ENCODE peak calls at places on chromosomes 12 and 14, in five cellular contexts. One of them, this sample, is unnamed.

GRCh38 chr14:100297320-100298300 is 8.6 kb downstream of the SLC25A29 start:
- DNase-seq in tibial artery: peak
- DNase-seq in PC-3: no peak
- DNase-seq in endothelial cell: no peak
- DNase-seq in osteoblast: peak
- DNase-seq in this sample: peak

GRCh38 chr12:109740694-109741245 is 27.1 kb downstream of the FAM222A start:
- DNase-seq in endothelial cell: no peak
- DNase-seq in tibial artery: peak
- DNase-seq in PC-3: no peak
- DNase-seq in osteoblast: peak
- DNase-seq in this sample: no peak

GRCh38 chr12:30002677-30003076 is 218.9 kb upstream of the TMTC1 start:
- DNase-seq in tibial artery: no peak
- DNase-seq in osteoblast: no peak
- DNase-seq in endothelial cell: no peak
- DNase-seq in PC-3: no peak
- DNase-seq in this sample: no peak

GRCh38 chr14:85599939-85600338 is 70.0 kb downstream of the FLRT2 start:
- DNase-seq in osteoblast: no peak
- DNase-seq in tibial artery: no peak
- DNase-seq in PC-3: no peak
- DNase-seq in endothelial cell: no peak
- DNase-seq in this sample: no peak

GRCh38 chr14:65392296-65392695 is 20.2 kb upstream of the FUT8 start:
- DNase-seq in tibial artery: no peak
- DNase-seq in PC-3: no peak
- DNase-seq in endothelial cell: no peak
- DNase-seq in osteoblast: no peak
- DNase-seq in this sample: no peak

GRCh38 chr12:58961166-58961565 is 40.9 kb upstream of the LRIG3 start:
- DNase-seq in endothelial cell: no peak
- DNase-seq in PC-3: no peak
- DNase-seq in osteoblast: no peak
- DNase-seq in tibial artery: no peak
- DNase-seq in this sample: no peak

GRCh38 chr14:87994974-87995373 is 2.0 kb upstream of the GALC start:
- DNase-seq in tibial artery: no peak
- DNase-seq in osteoblast: no peak
- DNase-seq in PC-3: no peak
- DNase-seq in endothelial cell: no peak
- DNase-seq in this sample: peak

GRCh38 chr12:11765421-11765816 is 115.9 kb downstream of the ETV6 start:
- DNase-seq in PC-3: no peak
- DNase-seq in endothelial cell: no peak
- DNase-seq in tibial artery: no peak
- DNase-seq in osteoblast: no peak
- DNase-seq in this sample: no peak

GRCh38 chr14:25349269-25349668 is 299.3 kb upstream of the STXBP6 start:
- DNase-seq in tibial artery: no peak
- DNase-seq in endothelial cell: no peak
- DNase-seq in PC-3: no peak
- DNase-seq in osteoblast: no peak
- DNase-seq in this sample: no peak

GRCh38 chr12:50234347-50234746 is 49.0 kb downstream of the LIMA1 start:
- DNase-seq in tibial artery: no peak
- DNase-seq in PC-3: peak
- DNase-seq in endothelial cell: no peak
- DNase-seq in osteoblast: no peak
- DNase-seq in this sample: no peak

DNA sequence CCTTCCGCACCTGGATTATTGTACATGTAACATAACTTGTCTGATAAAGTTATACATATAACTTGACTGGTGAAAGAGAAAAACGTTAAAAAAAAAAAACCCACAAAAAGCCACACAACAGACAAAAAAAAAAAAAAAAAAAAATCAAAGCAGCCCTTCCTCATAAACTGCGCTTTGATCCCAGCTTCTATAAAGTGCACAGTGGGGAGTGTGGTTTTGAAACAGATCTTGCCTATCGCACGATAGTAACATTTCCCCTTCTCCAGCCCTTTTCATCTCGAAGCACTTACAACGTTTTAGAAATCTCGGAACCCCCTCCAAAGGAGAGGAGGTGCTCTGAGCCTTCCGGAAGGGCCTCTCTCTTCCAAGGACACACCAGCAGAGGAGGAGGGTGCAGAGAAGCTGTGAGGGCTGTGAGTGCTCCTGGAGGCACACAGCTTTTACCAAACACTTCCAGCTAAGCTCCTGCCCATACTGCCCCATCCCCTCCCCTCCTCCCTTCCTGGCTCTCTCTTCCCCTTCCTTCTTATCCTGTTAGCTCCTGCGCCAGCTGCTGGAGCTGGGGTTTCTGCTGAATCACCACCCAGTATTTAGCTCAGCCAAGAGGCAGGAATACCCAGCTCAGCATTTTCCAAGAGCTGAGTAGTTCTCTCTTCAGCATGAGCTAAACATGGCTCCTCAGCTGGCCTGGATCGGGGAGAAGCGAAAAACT is 28.4 kb downstream of the SLC7A8 start:
- DNase-seq in PC-3: peak
- DNase-seq in osteoblast: peak
- DNase-seq in tibial artery: peak
- DNase-seq in endothelial cell: peak
- DNase-seq in this sample: no peak
- TF ChIP-seq CTCF in PC-3: no peak
- TF ChIP-seq CTCF in osteoblast: no peak
- TF ChIP-seq CTCF in tibial artery: no peak
- TF ChIP-seq CTCF in endothelial cell: no peak
- TF ChIP-seq CTCF in this sample: no peak

GRCh38 chr12:20212658-20213387 is 155.5 kb upstream of the PDE3A start:
- DNase-seq in tibial artery: peak
- DNase-seq in endothelial cell: peak
- DNase-seq in osteoblast: peak
- DNase-seq in PC-3: peak
- DNase-seq in this sample: no peak
- TF ChIP-seq CTCF in tibial artery: no peak
- TF ChIP-seq CTCF in endothelial cell: no peak
- TF ChIP-seq CTCF in osteoblast: no peak
- TF ChIP-seq CTCF in PC-3: no peak
- TF ChIP-seq CTCF in this sample: no peak

GRCh38 chr12:116267948-116268347 is 9.5 kb downstream of the MED13L start:
- DNase-seq in tibial artery: no peak
- DNase-seq in PC-3: no peak
- DNase-seq in osteoblast: no peak
- DNase-seq in endothelial cell: no peak
- DNase-seq in this sample: no peak

GRCh38 chr12:116265361-116266128 is 11.9 kb downstream of the MED13L start:
- DNase-seq in tibial artery: no peak
- DNase-seq in PC-3: no peak
- DNase-seq in endothelial cell: no peak
- DNase-seq in osteoblast: no peak
- DNase-seq in this sample: no peak

GRCh38 chr12:116266631-116267349 is 10.7 kb downstream of the MED13L start:
- DNase-seq in osteoblast: no peak
- DNase-seq in endothelial cell: no peak
- DNase-seq in tibial artery: no peak
- DNase-seq in PC-3: no peak
- DNase-seq in this sample: no peak

GRCh38 chr12:116264525-116265070 is 12.9 kb downstream of the MED13L start:
- DNase-seq in endothelial cell: no peak
- DNase-seq in PC-3: no peak
- DNase-seq in tibial artery: no peak
- DNase-seq in osteoblast: no peak
- DNase-seq in this sample: no peak

DNA sequence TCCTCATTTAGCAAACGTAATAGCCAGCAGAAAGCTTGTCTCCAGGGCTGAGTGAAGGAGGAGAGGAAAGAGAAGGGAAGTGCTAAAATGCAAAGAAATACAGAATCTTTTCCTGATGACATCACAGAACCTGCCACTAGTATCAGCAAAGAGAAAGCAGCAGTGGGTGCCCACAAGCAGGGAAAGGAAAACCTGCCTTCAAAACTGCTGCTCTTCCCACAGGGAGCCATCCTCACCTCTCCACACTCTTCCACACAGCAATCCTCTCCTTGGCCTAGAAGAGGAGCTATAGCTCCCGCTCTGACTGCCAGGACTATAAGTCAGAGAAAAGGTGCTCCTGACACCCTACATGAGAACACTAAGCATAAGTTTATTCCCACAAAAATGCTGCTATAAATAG is 11.3 kb downstream of the MED13L start:
- DNase-seq in osteoblast: no peak
- DNase-seq in endothelial cell: no peak
- DNase-seq in tibial artery: no peak
- DNase-seq in PC-3: no peak
- DNase-seq in this sample: no peak
- TF ChIP-seq CTCF in osteoblast: no peak
- TF ChIP-seq CTCF in endothelial cell: no peak
- TF ChIP-seq CTCF in tibial artery: no peak
- TF ChIP-seq CTCF in PC-3: no peak
- TF ChIP-seq CTCF in this sample: no peak

DNA sequence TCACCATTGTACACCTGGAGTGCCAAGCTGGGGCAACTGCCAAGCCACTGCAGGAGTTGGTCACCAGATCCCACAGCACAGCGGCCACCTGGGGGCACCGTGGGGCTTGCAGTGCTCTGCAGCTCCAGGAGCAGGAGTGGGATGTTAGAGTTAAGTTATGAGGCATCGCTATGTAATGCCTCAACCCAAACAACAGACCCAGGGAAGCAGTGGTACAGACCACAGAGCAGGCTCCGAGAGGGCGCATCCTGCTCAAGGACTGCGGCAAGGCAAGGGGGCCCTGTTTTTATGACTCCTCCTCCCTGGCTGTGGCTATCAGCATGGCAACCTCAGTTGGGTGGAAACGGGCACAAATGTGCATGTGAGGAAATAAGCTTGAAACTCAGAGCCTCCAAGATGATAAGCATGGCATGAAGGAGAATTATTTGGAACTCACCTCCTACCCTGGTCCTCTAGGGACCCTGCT is 63.1 kb downstream of the ARL6IP4 start:
- DNase-seq in tibial artery: peak
- DNase-seq in PC-3: peak
- DNase-seq in endothelial cell: peak
- DNase-seq in osteoblast: peak
- DNase-seq in this sample: peak
- TF ChIP-seq CTCF in tibial artery: peak
- TF ChIP-seq CTCF in PC-3: peak
- TF ChIP-seq CTCF in endothelial cell: peak
- TF ChIP-seq CTCF in osteoblast: peak
- TF ChIP-seq CTCF in this sample: peak

DNA sequence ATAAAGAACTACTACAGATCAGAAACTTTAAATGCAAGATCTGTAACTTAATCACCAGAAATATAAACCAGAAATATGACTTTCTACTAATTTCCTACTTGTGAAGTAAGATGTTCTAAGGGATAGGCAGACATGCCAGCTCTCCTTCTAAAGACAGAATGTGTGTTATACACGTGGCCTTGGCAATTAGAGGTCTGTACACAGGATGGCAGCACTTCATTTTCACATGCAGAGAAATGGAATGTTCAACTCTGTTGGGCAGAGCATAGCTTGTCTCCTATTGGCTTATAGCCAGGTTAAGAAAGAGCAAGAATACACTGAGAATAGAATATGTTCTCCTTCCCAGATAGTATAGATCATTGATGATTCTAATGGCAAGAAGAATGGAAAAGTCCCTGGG is 403.8 kb downstream of the DAD1 start:
- DNase-seq in PC-3: no peak
- DNase-seq in osteoblast: no peak
- DNase-seq in tibial artery: no peak
- DNase-seq in endothelial cell: no peak
- DNase-seq in this sample: no peak
- TF ChIP-seq CTCF in PC-3: no peak
- TF ChIP-seq CTCF in osteoblast: no peak
- TF ChIP-seq CTCF in tibial artery: no peak
- TF ChIP-seq CTCF in endothelial cell: no peak
- TF ChIP-seq CTCF in this sample: no peak

GRCh38 chr12:57223191-57224165 is 6.0 kb upstream of the SHMT2 start:
- DNase-seq in PC-3: no peak
- DNase-seq in osteoblast: no peak
- DNase-seq in tibial artery: no peak
- DNase-seq in endothelial cell: no peak
- DNase-seq in this sample: no peak

GRCh38 chr12:57225680-57226190 is 3.8 kb upstream of the SHMT2 start:
- DNase-seq in tibial artery: no peak
- DNase-seq in PC-3: no peak
- DNase-seq in endothelial cell: no peak
- DNase-seq in osteoblast: no peak
- DNase-seq in this sample: no peak

GRCh38 chr12:57226588-57227314 is 2.8 kb upstream of the SHMT2 start:
- DNase-seq in tibial artery: no peak
- DNase-seq in endothelial cell: no peak
- DNase-seq in PC-3: no peak
- DNase-seq in osteoblast: no peak
- DNase-seq in this sample: no peak

GRCh38 chr12:57224278-57224972 is 5.1 kb upstream of the SHMT2 start:
- DNase-seq in PC-3: no peak
- DNase-seq in osteoblast: no peak
- DNase-seq in tibial artery: no peak
- DNase-seq in endothelial cell: no peak
- DNase-seq in this sample: no peak

DNA sequence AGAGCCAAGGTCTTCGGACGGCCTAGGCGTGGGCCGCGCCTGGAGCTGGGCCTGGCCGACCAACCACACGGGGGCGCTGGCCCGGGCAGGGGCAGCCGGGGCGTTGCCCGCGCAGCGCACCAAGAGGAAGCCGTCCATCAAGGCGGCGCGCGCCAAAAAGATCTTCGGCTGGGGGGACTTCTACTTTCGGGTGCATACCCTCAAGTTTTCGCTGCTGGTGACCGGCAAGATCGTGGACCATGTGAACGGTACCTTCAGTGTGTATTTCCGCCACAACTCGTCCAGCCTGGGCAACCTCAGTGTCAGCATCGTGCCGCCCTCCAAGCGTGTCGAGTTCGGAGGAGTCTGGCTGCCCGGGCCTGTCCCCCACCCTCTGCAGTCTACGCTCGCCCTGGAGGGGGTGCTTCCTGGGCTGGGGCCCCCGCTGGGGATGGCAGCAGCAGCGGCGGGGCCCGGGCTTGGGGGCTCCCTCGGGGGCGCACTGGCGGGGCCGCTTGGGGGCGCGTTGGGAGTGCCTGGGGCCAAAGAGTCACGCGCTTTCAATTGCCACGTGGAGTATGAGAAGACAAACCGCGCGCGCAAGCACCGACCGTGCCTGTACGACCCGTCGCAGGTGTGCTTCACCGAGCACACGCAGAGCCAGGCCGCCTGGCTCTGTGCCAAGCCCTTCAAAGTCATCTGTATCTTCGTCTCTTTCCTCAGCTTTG is 4.4 kb upstream of the SHMT2 start:
- DNase-seq in endothelial cell: peak
- DNase-seq in osteoblast: no peak
- DNase-seq in tibial artery: no peak
- DNase-seq in PC-3: no peak
- DNase-seq in this sample: peak
- TF ChIP-seq CTCF in endothelial cell: peak
- TF ChIP-seq CTCF in osteoblast: no peak
- TF ChIP-seq CTCF in tibial artery: no peak
- TF ChIP-seq CTCF in PC-3: peak
- TF ChIP-seq CTCF in this sample: peak

This sample was measured in GM13976.